ENCODE peak calls at places on chromosomes 2 and 18, in eight cellular contexts. B is BJ, I is gastrocnemius medialis, M is neural progenitor cell, Y is HFF-Myc, U is glutamatergic neuron, P is HFFc6, T is AG09309. Q is an unnamed sample.

GRCh38 chr18:50203801-50204604 is 9.1 kb upstream of the MYO5B start:
- DNase-seq in P (no peak), T (no peak), Y (no peak), B (no peak), M (peak; percentile 88), I (no peak), U (peak; percentile 69), Q (no peak)

GRCh38 chr2:134287323-134287722 is 33.5 kb downstream of the MGAT5 start:
- DNase-seq in P (no peak), Y (no peak), B (no peak), U (no peak), T (no peak), I (no peak), M (no peak), Q (no peak)

GRCh38 chr2:47205576-47206141 is 50.6 kb upstream of the STPG4 start:
- DNase-seq in B (no peak), M (no peak), I (no peak), Y (no peak), U (peak; percentile 35), T (no peak), P (no peak), Q (no peak)

GRCh38 chr2:187529977-187530721 is 24.1 kb downstream of the TFPI start:
- DNase-seq in I (no peak), U (no peak), P (no peak), B (no peak), Y (no peak), T (no peak), M (no peak), Q (no peak)

GRCh38 chr2:241950878-241951331 is 81.4 kb downstream of the RTP5 start:
- DNase-seq in Y (peak; percentile 17), U (peak; percentile 94), B (no peak), I (peak; percentile 32), T (no peak), P (peak; percentile 41), M (peak; percentile 94), Q (peak; percentile 85)

GRCh38 chr18:54294274-54294673 is 25.0 kb downstream of the POLI start:
- DNase-seq in I (no peak), T (no peak), U (no peak), P (no peak), B (no peak), Y (no peak), M (no peak), Q (no peak)

GRCh38 chr18:74478876-74479275 is 17.3 kb upstream of the CNDP2 start:
- DNase-seq in I (no peak), B (no peak), M (no peak), T (no peak), U (no peak), P (no peak), Y (no peak), Q (no peak)

GRCh38 chr2:195330513-195330956 is 326.5 kb upstream of the SLC39A10 start:
- DNase-seq in B (no peak), T (no peak), U (no peak), I (no peak), M (no peak), Y (no peak), P (no peak), Q (no peak)

GRCh38 chr2:66390811-66391210 is 44.1 kb upstream of the MEIS1 start:
- DNase-seq in T (no peak), Y (no peak), I (no peak), U (no peak), B (no peak), P (no peak), M (no peak), Q (no peak)

GRCh38 chr2:79876430-79876829 is 363.6 kb downstream of the CTNNA2 start:
- DNase-seq in I (no peak), B (no peak), U (peak; percentile 57), P (peak; percentile 27), T (no peak), Y (no peak), M (peak; percentile 58), Q (no peak)
- TF ChIP-seq CTCF in I (no peak), B (peak; percentile 48), U (peak; percentile 18), P (peak; percentile 66), T (no peak), Y (peak; percentile 27), M (peak; percentile 62), Q (peak; percentile 72)

GRCh38 chr2:121297217-121297830 is 12.3 kb upstream of the TFCP2L1 start:
- DNase-seq in M (peak; percentile 72), B (no peak), I (no peak), P (peak; percentile 26), Y (peak; percentile 3), T (no peak), U (peak; percentile 60), Q (peak; percentile 54)
- TF ChIP-seq CTCF in M (peak; percentile 77), B (peak; percentile 76), I (no peak), P (peak; percentile 77), Y (peak; percentile 76), T (peak; percentile 68), U (peak; percentile 67), Q (peak; percentile 81)

GRCh38 chr18:12307251-12307736 is 747 bp upstream of the TUBB6 start:
- DNase-seq in T (peak; percentile 41), B (no peak), M (peak; percentile 77), I (no peak), Y (no peak), P (peak; percentile 69), U (peak; percentile 38), Q (no peak)
- TF ChIP-seq CTCF in T (peak; percentile 33), B (peak; percentile 43), M (peak; percentile 13), I (no peak), Y (no peak), P (no peak), U (no peak), Q (no peak)

GRCh38 chr2:142716463-142717242 is 160.8 kb upstream of the KYNU start:
- DNase-seq in Y (no peak), M (peak; percentile 73), B (no peak), I (no peak), T (no peak), U (no peak), P (no peak), Q (no peak)
- TF ChIP-seq CTCF in Y (no peak), M (no peak), B (no peak), I (no peak), T (no peak), U (no peak), P (no peak), Q (no peak)

DNA sequence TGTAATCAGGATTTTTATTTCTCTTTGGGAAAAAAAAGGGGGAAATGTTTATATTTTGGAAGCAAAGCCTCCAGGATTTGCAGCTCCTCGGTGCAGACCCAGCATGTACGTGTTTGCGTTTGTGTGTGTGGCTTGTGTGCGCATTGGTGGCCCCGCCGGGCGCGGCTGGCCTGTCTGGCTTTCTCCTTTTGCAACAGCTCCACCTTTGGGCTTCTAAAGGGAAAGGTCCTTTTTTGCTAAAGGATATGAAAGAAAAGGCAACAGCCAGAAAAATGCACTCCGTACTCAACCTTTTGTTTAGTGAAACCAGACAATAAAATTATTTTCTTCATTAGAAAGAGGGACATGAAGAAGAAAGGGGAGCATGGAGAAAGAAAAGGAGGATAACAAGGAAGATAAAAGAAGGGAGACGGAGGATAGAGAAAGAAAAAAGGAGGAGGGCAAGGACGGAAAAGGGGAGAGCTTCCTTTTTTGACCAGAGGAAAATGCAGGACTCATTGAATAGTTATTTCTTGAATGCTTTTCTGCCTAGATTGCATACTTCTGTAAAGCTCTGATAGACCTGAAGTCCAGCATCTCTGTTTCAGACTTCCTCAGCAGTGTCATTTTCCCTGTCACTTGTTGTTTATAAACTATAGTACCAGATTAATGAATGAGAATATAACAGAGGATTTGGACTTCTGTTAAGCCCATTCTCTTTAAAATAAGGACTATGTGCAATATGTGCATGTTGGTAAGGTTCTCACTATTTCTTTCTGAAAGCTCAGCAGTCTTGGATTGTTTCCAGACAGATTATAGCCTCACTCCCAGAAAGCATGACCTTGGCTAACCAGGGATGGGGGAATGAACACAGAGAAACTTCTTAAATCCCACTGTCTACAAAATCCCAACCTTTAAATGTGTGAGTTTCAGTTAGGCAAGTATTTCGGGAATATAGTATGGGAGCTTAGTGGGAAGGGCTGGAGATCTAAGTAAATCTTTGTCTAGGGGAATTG is 563.1 kb upstream of the PIK3C3 start:
- DNase-seq in T (no peak), P (peak; percentile 37), U (peak; percentile 77), Y (no peak), I (no peak), B (no peak), M (peak; percentile 85), Q (peak; percentile 74)
- TF ChIP-seq CTCF in T (peak; percentile 22), P (peak; percentile 69), U (peak; percentile 62), Y (peak; percentile 27), I (no peak), B (peak; percentile 53), M (peak; percentile 84), Q (peak; percentile 83)

GRCh38 chr2:216905649-216906048 is 45.8 kb upstream of the TNP1 start:
- DNase-seq in P (no peak), B (no peak), T (no peak), U (no peak), M (no peak), I (no peak), Y (no peak), Q (no peak)
- TF ChIP-seq CTCF in P (peak; percentile 36), B (no peak), T (peak; percentile 15), U (no peak), M (peak; percentile 31), I (no peak), Y (no peak), Q (peak; percentile 60)

GRCh38 chr2:102251042-102251848 is 60.1 kb upstream of the IL1RL1 start:
- DNase-seq in U (peak; percentile 74), Y (no peak), P (no peak), I (peak; percentile 44), B (no peak), T (no peak), M (peak; percentile 69), Q (no peak)
- TF ChIP-seq CTCF in U (peak; percentile 84), Y (peak; percentile 21), P (peak; percentile 56), I (peak; percentile 42), B (peak; percentile 16), T (peak; percentile 44), M (peak; percentile 60), Q (peak; percentile 81)

Q was measured in type B pancreatic cell.